ENCODE peak calls at places on chromosomes 2 and 18, in ten cellular contexts. U, B, J, F, D, X, T, Q, Y and E are unnamed samples.

GRCh38 chr2:1593371-1594205 is 150.7 kb downstream of the PXDN start:
- DNase-seq in U (peak; percentile 88), B (peak; percentile 77), J (peak; percentile 86), F (no peak), D (peak; percentile 65), X (peak; percentile 97), T (peak; percentile 86), Q (no peak), Y (peak; percentile 87), E (peak; percentile 29)

GRCh38 chr2:239728751-239729150 is 296.4 kb downstream of the NDUFA10 start:
- DNase-seq in U (no peak), B (no peak), J (no peak), F (no peak), D (no peak), X (no peak), T (no peak), Q (no peak), Y (no peak), E (no peak)

GRCh38 chr18:59140287-59140885 is 702 bp downstream of the SEC11C start:
- DNase-seq in U (peak; percentile 48), B (no peak), J (peak; percentile 31), F (peak; percentile 75), D (no peak), X (peak; percentile 46), T (peak; percentile 40), Q (no peak), Y (peak; percentile 42), E (no peak)

GRCh38 chr18:22342625-22343024 is 75.1 kb downstream of the CTAGE1 start:
- DNase-seq in U (peak; percentile 86), B (no peak), J (peak; percentile 29), F (no peak), D (no peak), X (peak; percentile 95), T (peak; percentile 82), Q (no peak), Y (peak; percentile 53), E (no peak)

GRCh38 chr2:105761931-105762515 is 17.3 kb downstream of the NCK2 start:
- DNase-seq in U (peak; percentile 49), B (no peak), J (no peak), F (no peak), D (no peak), X (peak; percentile 37), T (no peak), Q (peak; percentile 50), Y (peak; percentile 24), E (no peak)

GRCh38 chr2:128361376-128362131 is 42.9 kb upstream of the HS6ST1 start:
- DNase-seq in U (no peak), B (no peak), J (no peak), F (no peak), D (peak; percentile 54), X (no peak), T (no peak), Q (no peak), Y (no peak), E (no peak)

GRCh38 chr2:101679037-101679726 is 18.3 kb upstream of the MAP4K4 start:
- DNase-seq in U (peak; percentile 88), B (no peak), J (no peak), F (no peak), D (no peak), X (peak; percentile 90), T (peak; percentile 78), Q (no peak), Y (peak; percentile 84), E (no peak)

GRCh38 chr2:202436631-202437030 is 60.5 kb downstream of the BMPR2 start:
- DNase-seq in U (peak; percentile 17), B (no peak), J (no peak), F (no peak), D (no peak), X (peak; percentile 17), T (no peak), Q (no peak), Y (no peak), E (no peak)

GRCh38 chr2:234422895-234423505 is 73.9 kb downstream of the ARL4C start:
- DNase-seq in U (no peak), B (no peak), J (no peak), F (no peak), D (no peak), X (no peak), T (no peak), Q (peak; percentile 69), Y (no peak), E (no peak)

GRCh38 chr2:27863146-27863545 is 27.0 kb downstream of the RBKS start:
- DNase-seq in U (no peak), B (no peak), J (no peak), F (no peak), D (no peak), X (no peak), T (no peak), Q (no peak), Y (no peak), E (no peak)

GRCh38 chr18:59744271-59744721 is 47.1 kb upstream of the CCBE1 start:
- DNase-seq in U (peak; percentile 96), B (no peak), J (peak; percentile 49), F (no peak), D (no peak), X (peak; percentile 97), T (peak; percentile 97), Q (no peak), Y (peak; percentile 86), E (peak; percentile 82)

GRCh38 chr2:232460171-232460570 is 4.2 kb downstream of the ALPI start:
- DNase-seq in U (no peak), B (no peak), J (no peak), F (no peak), D (no peak), X (no peak), T (no peak), Q (no peak), Y (no peak), E (no peak)

GRCh38 chr18:419542-420175 is 80.8 kb downstream of the COLEC12 start:
- DNase-seq in U (no peak), B (no peak), J (no peak), F (no peak), D (no peak), X (no peak), T (no peak), Q (no peak), Y (no peak), E (no peak)